ENCODE peak calls at places on chromosomes 1 and 21, in seven cellular contexts. N is body of pancreas, W is hepatocyte, Z is MM.1S, T is AG10803, K is A549, O is sigmoid colon. Y is an unnamed sample.
A peak's percentile ranks its signal among the peaks of the same experiment; 100 is the strongest.

GRCh38 chr21:45886610-45887026 is 95.0 kb upstream of the COL6A1 start:
- DNase-seq in N (no peak), W (no peak), Z (no peak), T (no peak), K (no peak), O (no peak), Y (no peak)

GRCh38 chr1:40411294-40411693 is 37.8 kb downstream of the SMAP2 start:
- DNase-seq in N (no peak), W (no peak), Z (no peak), T (no peak), K (no peak), O (no peak), Y (no peak)

GRCh38 chr21:16196521-16197208 is 466.9 kb downstream of the USP25 start:
- DNase-seq in N (no peak), W (no peak), Z (no peak), T (peak; percentile 18), K (no peak), O (no peak), Y (no peak)

GRCh38 chr21:44618504-44618903 is 6.6 kb downstream of the KRTAP10-8 start:
- DNase-seq in N (no peak), W (no peak), Z (no peak), T (peak; percentile 15), K (peak; percentile 14), O (peak; percentile 66), Y (no peak)

GRCh38 chr21:31580866-31581276 is 78.6 kb upstream of the SOD1 start:
- DNase-seq in N (peak; percentile 71), W (peak; percentile 81), Z (peak; percentile 88), T (peak; percentile 47), K (peak; percentile 54), O (peak; percentile 70), Y (peak; percentile 63)

GRCh38 chr1:24898152-24898908 is 31.7 kb downstream of the RUNX3 start:
- DNase-seq in N (peak; percentile 43), W (peak; percentile 75), Z (no peak), T (peak; percentile 23), K (peak; percentile 39), O (no peak), Y (no peak)

GRCh38 chr21:22235866-22236590 is 1237.8 kb downstream of the NCAM2 start:
- DNase-seq in N (no peak), W (no peak), Z (no peak), T (no peak), K (no peak), O (no peak), Y (no peak)

GRCh38 chr1:202106340-202107284 is 16.1 kb upstream of the GPR37L1 start:
- DNase-seq in N (peak; percentile 81), W (peak; percentile 88), Z (peak; percentile 70), T (no peak), K (peak; percentile 78), O (no peak), Y (no peak)

GRCh38 chr1:209045326-209046057 is 538.0 kb upstream of the CAMK1G start:
- DNase-seq in N (peak; percentile 76), W (no peak), Z (no peak), T (peak; percentile 9), K (no peak), O (no peak), Y (no peak)

GRCh38 chr1:201912832-201913231 is 24.1 kb downstream of the SHISA4 start:
- DNase-seq in N (no peak), W (peak; percentile 36), Z (no peak), T (no peak), K (no peak), O (peak; percentile 89), Y (no peak)

GRCh38 chr1:204146309-204146708 is 5.5 kb downstream of the ETNK2 start:
- DNase-seq in N (no peak), W (no peak), Z (no peak), T (no peak), K (no peak), O (no peak), Y (no peak)

GRCh38 chr1:41122851-41123518 is 101.5 kb upstream of the SLFNL1 start:
- DNase-seq in N (peak; percentile 36), W (peak; percentile 72), Z (no peak), T (peak; percentile 89), K (peak; percentile 36), O (no peak), Y (peak; percentile 46)

GRCh38 chr1:9671377-9672140 is 20.0 kb downstream of the PIK3CD start:
- DNase-seq in N (no peak), W (no peak), Z (no peak), T (peak; percentile 49), K (peak; percentile 69), O (no peak), Y (no peak)

GRCh38 chr1:181712636-181713238 is 229.4 kb downstream of the CACNA1E start:
- DNase-seq in N (no peak), W (peak; percentile 26), Z (no peak), T (no peak), K (no peak), O (no peak), Y (no peak)

GRCh38 chr1:181714428-181714827 is 231.1 kb downstream of the CACNA1E start:
- DNase-seq in N (no peak), W (no peak), Z (no peak), T (no peak), K (no peak), O (no peak), Y (no peak)

GRCh38 chr1:181711858-181712257 is 228.5 kb downstream of the CACNA1E start:
- DNase-seq in N (no peak), W (no peak), Z (no peak), T (no peak), K (no peak), O (no peak), Y (no peak)
- H3K4me3 ChIP-seq in N (no peak overlapping the region), W (no peak overlapping the region), Z (no peak overlapping the region), T (no peak overlapping the region), K (no peak overlapping the region), O (no peak overlapping the region), Y (no peak overlapping the region)

DNA sequence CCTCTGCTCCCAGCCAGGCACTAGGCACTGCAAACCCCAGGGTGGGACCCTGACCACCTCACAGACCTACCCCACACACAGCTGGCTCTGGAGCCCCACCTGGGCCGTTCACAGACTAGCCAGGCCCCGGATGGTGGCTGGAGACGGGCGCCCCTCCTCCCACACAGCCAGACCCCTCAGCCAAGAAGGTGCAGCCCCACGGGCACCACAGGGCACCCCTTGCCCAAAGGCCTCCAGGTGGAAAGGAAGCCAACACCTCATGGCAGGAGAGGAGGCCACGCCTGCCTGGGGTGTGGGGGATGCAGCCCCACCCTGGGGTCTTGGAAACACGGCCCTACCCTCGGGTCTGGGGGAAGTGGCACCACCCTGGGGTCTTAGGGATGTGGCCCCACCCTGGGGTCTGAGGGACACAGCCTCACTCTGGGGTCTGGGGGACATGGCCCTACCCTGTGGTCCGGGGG is 44.6 kb downstream of the WNT9A start:
- DNase-seq in N (no peak), W (no peak), Z (no peak), T (no peak), K (no peak), O (no peak), Y (no peak)
- H3K4me3 ChIP-seq in N (no peak overlapping the region), W (no peak overlapping the region), Z (no peak overlapping the region), T (no peak overlapping the region), K (no peak overlapping the region), O (no peak overlapping the region), Y (no peak overlapping the region)

DNA sequence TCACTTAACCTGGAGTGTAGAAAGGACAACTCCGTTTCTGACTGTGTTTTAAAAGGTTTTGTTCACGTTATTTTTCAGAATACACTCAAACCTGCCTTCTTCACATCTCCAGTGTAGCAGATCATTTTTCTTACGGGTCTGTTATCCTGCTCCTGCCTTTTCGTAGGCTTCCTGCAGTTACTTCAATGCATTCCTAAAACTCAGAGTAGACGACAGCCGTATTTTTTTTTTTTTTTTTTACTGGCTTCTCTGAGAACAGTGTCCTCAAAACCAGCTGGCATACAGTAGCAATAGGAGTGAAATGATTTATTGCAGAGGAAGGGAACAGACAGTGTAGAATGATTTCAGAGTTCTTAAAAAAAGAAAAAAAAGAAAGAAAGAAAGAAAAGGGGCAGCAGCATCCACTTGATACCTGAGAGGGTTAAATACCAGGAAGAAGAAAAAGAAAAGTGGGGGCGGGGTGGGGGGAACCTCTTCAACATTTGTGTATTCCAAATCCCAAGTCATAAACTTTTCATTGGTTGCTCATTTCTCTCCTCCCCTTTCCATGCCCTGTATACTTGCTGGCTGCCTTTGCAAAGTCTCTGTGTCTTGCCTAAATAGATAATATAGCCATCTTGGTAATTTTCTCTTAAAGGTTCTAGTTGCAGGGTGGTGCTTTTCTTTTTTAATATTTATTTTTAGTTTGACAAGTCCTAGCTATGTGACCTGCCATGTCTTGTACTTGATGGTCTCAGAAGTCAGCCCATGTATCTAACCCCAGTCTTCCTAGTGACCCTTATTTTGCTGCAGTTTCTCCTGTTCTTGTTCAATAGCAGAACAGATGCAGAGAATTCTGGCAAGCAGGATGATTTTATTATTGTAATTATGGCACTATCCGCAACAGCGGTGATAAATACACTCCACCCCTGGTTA is 2.8 kb downstream of the TGFB2 start:
- DNase-seq in N (no peak), W (peak; percentile 72), Z (no peak), T (no peak), K (peak; percentile 84), O (peak; percentile 71), Y (no peak)
- H3K4me3 ChIP-seq in N (peak overlapping the region; percentile 46), W (peak overlapping the region; percentile 73), Z (no peak overlapping the region), T (peak overlapping the region; percentile 70), K (peak overlapping the region; percentile 83), O (peak overlapping the region; percentile 78), Y (no peak overlapping the region)

GRCh38 chr1:218495931-218496330 is 150.8 kb downstream of the TGFB2 start:
- DNase-seq in N (no peak), W (no peak), Z (no peak), T (no peak), K (no peak), O (no peak), Y (no peak)

GRCh38 chr1:218496561-218496960 is 151.4 kb downstream of the TGFB2 start:
- DNase-seq in N (no peak), W (peak; percentile 71), Z (no peak), T (peak; percentile 99), K (peak; percentile 99), O (no peak), Y (no peak)

GRCh38 chr1:218499021-218499691 is 154.0 kb downstream of the TGFB2 start:
- DNase-seq in N (no peak), W (peak; percentile 17), Z (no peak), T (peak; percentile 95), K (peak; percentile 86), O (no peak), Y (no peak)

GRCh38 chr1:218499911-218500310 is 154.8 kb downstream of the TGFB2 start:
- DNase-seq in N (no peak), W (no peak), Z (no peak), T (no peak), K (no peak), O (no peak), Y (no peak)

DNA sequence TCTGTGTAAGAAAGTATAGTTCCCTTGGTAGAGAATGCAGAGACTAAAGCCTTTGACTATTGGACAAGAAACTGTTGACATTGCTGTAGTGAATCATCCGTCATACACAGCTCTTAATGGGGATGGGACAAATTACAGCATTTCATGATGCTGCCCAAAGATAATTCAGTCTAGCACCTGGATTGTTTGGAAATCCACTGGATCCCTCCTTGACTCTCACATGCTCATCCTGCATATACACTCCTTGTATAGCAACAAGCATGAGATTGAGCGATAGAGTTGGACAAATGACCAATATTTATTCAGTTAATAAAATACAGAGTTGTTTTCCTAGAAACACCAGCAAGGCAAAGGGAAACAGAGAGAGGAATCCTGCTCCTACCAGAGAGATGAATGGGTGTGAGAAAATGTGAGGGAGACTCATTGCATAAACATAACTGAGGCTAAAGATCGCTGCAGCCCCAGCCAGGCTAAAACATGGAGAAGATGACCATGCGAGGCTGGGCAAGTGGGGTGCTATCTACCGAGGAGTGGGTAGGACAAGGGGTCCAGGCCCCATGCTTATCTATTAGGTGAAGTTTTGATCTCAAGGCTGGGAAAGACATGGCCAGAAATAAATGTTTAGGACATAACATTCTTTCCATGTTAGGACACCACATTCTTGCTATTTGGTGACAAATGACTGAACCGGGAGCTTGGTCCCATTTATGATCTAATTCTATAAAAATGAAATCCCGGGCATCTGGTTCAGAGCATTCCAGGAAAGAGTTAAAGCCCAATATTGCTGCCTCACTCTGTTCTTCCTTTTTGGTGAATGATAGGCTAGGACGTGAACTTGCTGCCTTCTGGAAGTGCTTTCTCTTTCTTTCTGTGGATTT is 153.2 kb downstream of the TGFB2 start:
- DNase-seq in N (no peak), W (no peak), Z (no peak), T (peak; percentile 63), K (peak; percentile 92), O (no peak), Y (no peak)
- H3K4me3 ChIP-seq in N (no peak overlapping the region), W (no peak overlapping the region), Z (no peak overlapping the region), T (peak overlapping the region; percentile 52), K (peak overlapping the region; percentile 27), O (peak overlapping the region; percentile 35), Y (no peak overlapping the region)